ENCODE peak calls at places on chromosomes 2 and 18, in five cellular contexts. G, V, N, I and Z are unnamed samples.

GRCh38 chr2:136381722-136382633 is 264.0 kb upstream of the CXCR4 start:
- DNase-seq in V (no peak), I (peak), N (no peak), G (no peak), Z (no peak)

GRCh38 chr2:231359484-231359883 is 36.0 kb upstream of the B3GNT7 start:
- DNase-seq in I (no peak), V (no peak), N (no peak), G (no peak), Z (no peak)

GRCh38 chr18:23283933-23284430 is 148.7 kb downstream of the CABLES1 start:
- DNase-seq in G (peak), V (peak), N (no peak), I (peak), Z (no peak)

GRCh38 chr2:194621945-194622344 is 1035.1 kb upstream of the SLC39A10 start:
- DNase-seq in G (no peak), I (no peak), V (no peak), N (no peak), Z (no peak)

GRCh38 chr2:222424281-222424728 is at the start of gene SGPP2:
- DNase-seq in N (no peak), I (peak), G (no peak), V (peak), Z (no peak)

GRCh38 chr2:204183608-204184007 is 247.0 kb downstream of the ICOS start:
- DNase-seq in I (no peak), N (no peak), V (no peak), G (no peak), Z (no peak)

GRCh38 chr2:184824597-184824996 is 226.3 kb downstream of the ZNF804A start:
- DNase-seq in I (no peak), G (no peak), V (no peak), N (no peak), Z (no peak)

GRCh38 chr2:182864949-182865348 is 1.5 kb downstream of the FRZB start:
- DNase-seq in G (no peak), I (no peak), N (no peak), V (no peak), Z (no peak)

GRCh38 chr2:8599421-8600242 is 82.2 kb upstream of the ID2 start:
- DNase-seq in G (no peak), V (no peak), N (no peak), I (no peak), Z (no peak)

GRCh38 chr18:47978603-47979002 is 48.1 kb upstream of the SMAD2 start:
- DNase-seq in G (no peak), N (no peak), V (no peak), I (no peak), Z (no peak)

GRCh38 chr2:174634130-174635014 is 36.8 kb upstream of the WIPF1 start:
- DNase-seq in N (no peak), G (peak), V (no peak), I (peak), Z (no peak)

GRCh38 chr2:160479269-160479668 is 14.3 kb downstream of the RBMS1 start:
- DNase-seq in V (no peak), I (no peak), N (no peak), G (no peak), Z (no peak)